ENCODE peak calls at places on chromosomes 7 and 10, in seven cellular contexts. One of them, this sample, is unnamed.
A peak's percentile ranks its signal among the peaks of the same experiment; 100 is the strongest.

GRCh38 chr7:125926621-125927020 is 997.0 kb upstream of the POT1 start:
- DNase-seq in suprapubic skin: no peak
- DNase-seq in SK-N-SH: no peak
- DNase-seq in sigmoid colon: no peak
- DNase-seq in breast epithelium: no peak
- DNase-seq in upper lobe of left lung: no peak
- DNase-seq in Panc1: no peak
- DNase-seq in this sample: no peak

GRCh38 chr10:44863344-44864041 is 47.6 kb upstream of the TMEM72 start:
- DNase-seq in suprapubic skin: no peak
- DNase-seq in SK-N-SH: no peak
- DNase-seq in sigmoid colon: no peak
- DNase-seq in breast epithelium: no peak
- DNase-seq in upper lobe of left lung: peak; percentile 48
- DNase-seq in Panc1: no peak
- DNase-seq in this sample: no peak

GRCh38 chr7:76372984-76373833 is 14.4 kb upstream of the YWHAG start:
- DNase-seq in suprapubic skin: no peak
- DNase-seq in SK-N-SH: no peak
- DNase-seq in sigmoid colon: no peak
- DNase-seq in breast epithelium: no peak
- DNase-seq in upper lobe of left lung: no peak
- DNase-seq in Panc1: no peak
- DNase-seq in this sample: peak; percentile 41

GRCh38 chr7:51253157-51253556 is 63.5 kb downstream of the COBL start:
- DNase-seq in suprapubic skin: no peak
- DNase-seq in SK-N-SH: no peak
- DNase-seq in sigmoid colon: no peak
- DNase-seq in breast epithelium: no peak
- DNase-seq in upper lobe of left lung: no peak
- DNase-seq in Panc1: no peak
- DNase-seq in this sample: no peak

GRCh38 chr10:84291389-84291788 is 37.0 kb upstream of the CCSER2 start:
- DNase-seq in suprapubic skin: no peak
- DNase-seq in SK-N-SH: no peak
- DNase-seq in sigmoid colon: no peak
- DNase-seq in breast epithelium: no peak
- DNase-seq in upper lobe of left lung: no peak
- DNase-seq in Panc1: no peak
- DNase-seq in this sample: no peak

GRCh38 chr7:158111906-158112570 is 475.6 kb downstream of the PTPRN2 start:
- DNase-seq in suprapubic skin: no peak
- DNase-seq in SK-N-SH: no peak
- DNase-seq in sigmoid colon: no peak
- DNase-seq in breast epithelium: no peak
- DNase-seq in upper lobe of left lung: peak; percentile 60
- DNase-seq in Panc1: no peak
- DNase-seq in this sample: no peak

GRCh38 chr10:7408494-7409044 is 2.3 kb downstream of the SFMBT2 start:
- DNase-seq in suprapubic skin: no peak
- DNase-seq in SK-N-SH: peak; percentile 90
- DNase-seq in sigmoid colon: peak; percentile 81
- DNase-seq in breast epithelium: no peak
- DNase-seq in upper lobe of left lung: peak; percentile 92
- DNase-seq in Panc1: no peak
- DNase-seq in this sample: peak; percentile 91

GRCh38 chr10:124223001-124223710 is 129.8 kb upstream of the CHST15 start:
- DNase-seq in suprapubic skin: no peak
- DNase-seq in SK-N-SH: no peak
- DNase-seq in sigmoid colon: no peak
- DNase-seq in breast epithelium: no peak
- DNase-seq in upper lobe of left lung: no peak
- DNase-seq in Panc1: no peak
- DNase-seq in this sample: no peak

GRCh38 chr7:130274983-130275649 is 8.5 kb downstream of the CPA2 start:
- DNase-seq in suprapubic skin: no peak
- DNase-seq in SK-N-SH: no peak
- DNase-seq in sigmoid colon: no peak
- DNase-seq in breast epithelium: no peak
- DNase-seq in upper lobe of left lung: no peak
- DNase-seq in Panc1: no peak
- DNase-seq in this sample: no peak

DNA sequence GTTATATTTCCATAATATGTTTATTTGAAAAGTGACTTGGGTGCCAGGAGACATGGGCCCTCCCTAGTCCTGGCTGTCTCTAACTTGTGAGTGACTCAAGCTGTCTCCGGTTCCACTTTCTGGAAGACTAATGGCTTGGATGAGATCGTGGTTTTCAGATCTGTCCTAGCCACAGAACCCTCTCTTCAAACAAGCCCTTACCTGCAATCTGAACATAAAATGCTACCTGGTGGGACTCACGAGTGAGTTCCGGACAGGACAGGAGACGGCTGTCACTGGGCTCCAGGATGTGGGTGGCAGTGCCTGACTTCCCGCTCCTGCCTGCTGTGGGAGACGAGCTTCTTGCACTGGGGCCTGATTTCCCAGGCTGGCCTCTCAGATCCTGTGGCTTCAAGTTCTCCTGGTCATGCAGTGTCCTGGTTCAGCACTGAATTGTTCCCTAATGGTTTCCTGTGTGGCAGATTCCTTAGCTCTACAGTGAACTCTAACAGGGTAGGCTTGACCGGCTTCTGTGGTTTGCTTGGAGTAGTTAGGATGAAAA is 26.0 kb upstream of the PFKFB3 start:
- DNase-seq in suprapubic skin: no peak
- DNase-seq in SK-N-SH: peak; percentile 6
- DNase-seq in sigmoid colon: no peak
- DNase-seq in breast epithelium: no peak
- DNase-seq in upper lobe of left lung: no peak
- DNase-seq in Panc1: no peak
- DNase-seq in this sample: no peak
- H3K4me1 ChIP-seq in suprapubic skin: peaks cover 47% of the 10 kb centered on the region
- H3K4me1 ChIP-seq in SK-N-SH: no peaks in the 10 kb centered on the region
- H3K4me1 ChIP-seq in sigmoid colon: no peaks in the 10 kb centered on the region
- H3K4me1 ChIP-seq in breast epithelium: no peaks in the 10 kb centered on the region
- H3K4me1 ChIP-seq in upper lobe of left lung: peaks cover 38% of the 10 kb centered on the region
- H3K4me1 ChIP-seq in Panc1: no peaks in the 10 kb centered on the region
- H3K4me1 ChIP-seq in this sample: peaks cover 15% of the 10 kb centered on the region

GRCh38 chr7:141700848-141701371 is 1.1 kb downstream of the DENND11 start:
- DNase-seq in suprapubic skin: no peak
- DNase-seq in SK-N-SH: peak; percentile 36
- DNase-seq in sigmoid colon: no peak
- DNase-seq in breast epithelium: no peak
- DNase-seq in upper lobe of left lung: no peak
- DNase-seq in Panc1: no peak
- DNase-seq in this sample: peak; percentile 81
- TF ChIP-seq POLR2AphosphoS5 in suprapubic skin: no peak
- TF ChIP-seq POLR2AphosphoS5 in SK-N-SH: no peak
- TF ChIP-seq POLR2AphosphoS5 in sigmoid colon: no peak
- TF ChIP-seq POLR2AphosphoS5 in breast epithelium: no peak
- TF ChIP-seq POLR2AphosphoS5 in upper lobe of left lung: no peak
- TF ChIP-seq POLR2AphosphoS5 in Panc1: no peak
- TF ChIP-seq POLR2AphosphoS5 in this sample: no peak

GRCh38 chr7:137908106-137908505 is 61.3 kb upstream of the DGKI start:
- DNase-seq in suprapubic skin: no peak
- DNase-seq in SK-N-SH: no peak
- DNase-seq in sigmoid colon: no peak
- DNase-seq in breast epithelium: no peak
- DNase-seq in upper lobe of left lung: peak; percentile 62
- DNase-seq in Panc1: no peak
- DNase-seq in this sample: no peak
- H3K4me1 ChIP-seq in suprapubic skin: peaks cover 8% of the 10 kb centered on the region
- H3K4me1 ChIP-seq in SK-N-SH: no peaks in the 10 kb centered on the region
- H3K4me1 ChIP-seq in sigmoid colon: no peaks in the 10 kb centered on the region
- H3K4me1 ChIP-seq in breast epithelium: no peaks in the 10 kb centered on the region
- H3K4me1 ChIP-seq in upper lobe of left lung: no peaks in the 10 kb centered on the region
- H3K4me1 ChIP-seq in Panc1: no peaks in the 10 kb centered on the region
- H3K4me1 ChIP-seq in this sample: peaks cover 8% of the 10 kb centered on the region

GRCh38 chr7:128846781-128847444 is 15.7 kb upstream of the ATP6V1F start:
- DNase-seq in suprapubic skin: no peak
- DNase-seq in SK-N-SH: no peak
- DNase-seq in sigmoid colon: no peak
- DNase-seq in breast epithelium: no peak
- DNase-seq in upper lobe of left lung: no peak
- DNase-seq in Panc1: no peak
- DNase-seq in this sample: no peak

GRCh38 chr7:128845475-128845874 is 15.3 kb downstream of the FLNC start:
- DNase-seq in suprapubic skin: no peak
- DNase-seq in SK-N-SH: no peak
- DNase-seq in sigmoid colon: no peak
- DNase-seq in breast epithelium: no peak
- DNase-seq in upper lobe of left lung: no peak
- DNase-seq in Panc1: no peak
- DNase-seq in this sample: no peak

GRCh38 chr7:128847721-128848211 is 14.9 kb upstream of the ATP6V1F start:
- DNase-seq in suprapubic skin: no peak
- DNase-seq in SK-N-SH: no peak
- DNase-seq in sigmoid colon: no peak
- DNase-seq in breast epithelium: no peak
- DNase-seq in upper lobe of left lung: peak; percentile 79
- DNase-seq in Panc1: no peak
- DNase-seq in this sample: no peak

GRCh38 chr7:128844777-128845311 is 14.6 kb downstream of the FLNC start:
- DNase-seq in suprapubic skin: no peak
- DNase-seq in SK-N-SH: no peak
- DNase-seq in sigmoid colon: no peak
- DNase-seq in breast epithelium: no peak
- DNase-seq in upper lobe of left lung: peak; percentile 72
- DNase-seq in Panc1: no peak
- DNase-seq in this sample: no peak

GRCh38 chr7:128845987-128846386 is 15.8 kb downstream of the FLNC start:
- DNase-seq in suprapubic skin: no peak
- DNase-seq in SK-N-SH: no peak
- DNase-seq in sigmoid colon: no peak
- DNase-seq in breast epithelium: no peak
- DNase-seq in upper lobe of left lung: peak; percentile 60
- DNase-seq in Panc1: no peak
- DNase-seq in this sample: no peak
- TF ChIP-seq POLR2AphosphoS5 in suprapubic skin: no peak
- TF ChIP-seq POLR2AphosphoS5 in SK-N-SH: no peak
- TF ChIP-seq POLR2AphosphoS5 in sigmoid colon: no peak
- TF ChIP-seq POLR2AphosphoS5 in breast epithelium: no peak
- TF ChIP-seq POLR2AphosphoS5 in upper lobe of left lung: no peak
- TF ChIP-seq POLR2AphosphoS5 in Panc1: no peak
- TF ChIP-seq POLR2AphosphoS5 in this sample: no peak

DNA sequence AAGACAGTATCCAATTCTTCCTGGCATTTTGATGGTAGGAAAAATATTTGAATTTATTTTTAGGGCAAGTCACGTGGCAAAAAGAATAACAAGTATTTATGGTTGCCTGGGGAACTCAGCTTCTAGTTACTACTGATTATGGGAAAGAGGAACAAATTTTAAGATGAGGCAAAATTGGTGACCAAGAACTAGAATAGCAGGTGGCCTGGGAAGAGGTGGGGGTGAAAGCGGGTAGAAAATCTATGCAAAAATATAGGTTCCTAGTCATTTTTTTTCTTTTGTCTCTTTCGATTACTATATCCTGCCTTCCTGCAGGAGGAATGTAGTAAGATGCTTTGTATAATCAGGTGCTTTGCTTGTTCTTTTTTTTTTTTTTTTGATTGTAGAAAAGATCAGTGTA is 27.8 kb downstream of the ENTPD1 start:
- DNase-seq in suprapubic skin: no peak
- DNase-seq in SK-N-SH: no peak
- DNase-seq in sigmoid colon: no peak
- DNase-seq in breast epithelium: no peak
- DNase-seq in upper lobe of left lung: no peak
- DNase-seq in Panc1: no peak
- DNase-seq in this sample: no peak
- H3K4me1 ChIP-seq in suprapubic skin: no peaks in the 10 kb centered on the region
- H3K4me1 ChIP-seq in SK-N-SH: no peaks in the 10 kb centered on the region
- H3K4me1 ChIP-seq in sigmoid colon: no peaks in the 10 kb centered on the region
- H3K4me1 ChIP-seq in breast epithelium: no peaks in the 10 kb centered on the region
- H3K4me1 ChIP-seq in upper lobe of left lung: peaks cover 7% of the 10 kb centered on the region
- H3K4me1 ChIP-seq in Panc1: no peaks in the 10 kb centered on the region
- H3K4me1 ChIP-seq in this sample: peaks cover 43% of the 10 kb centered on the region

GRCh38 chr7:20558963-20559716 is 56.3 kb upstream of the ABCB5 start:
- DNase-seq in suprapubic skin: no peak
- DNase-seq in SK-N-SH: peak; percentile 44
- DNase-seq in sigmoid colon: no peak
- DNase-seq in breast epithelium: no peak
- DNase-seq in upper lobe of left lung: peak; percentile 64
- DNase-seq in Panc1: no peak
- DNase-seq in this sample: peak; percentile 66
- TF ChIP-seq POLR2AphosphoS5 in suprapubic skin: no peak
- TF ChIP-seq POLR2AphosphoS5 in SK-N-SH: no peak
- TF ChIP-seq POLR2AphosphoS5 in sigmoid colon: no peak
- TF ChIP-seq POLR2AphosphoS5 in breast epithelium: no peak
- TF ChIP-seq POLR2AphosphoS5 in upper lobe of left lung: no peak
- TF ChIP-seq POLR2AphosphoS5 in Panc1: no peak
- TF ChIP-seq POLR2AphosphoS5 in this sample: no peak

GRCh38 chr7:49706106-49706505 is 67.3 kb upstream of the VWC2 start:
- DNase-seq in suprapubic skin: no peak
- DNase-seq in SK-N-SH: no peak
- DNase-seq in sigmoid colon: no peak
- DNase-seq in breast epithelium: no peak
- DNase-seq in upper lobe of left lung: no peak
- DNase-seq in Panc1: no peak
- DNase-seq in this sample: no peak
- H3K4me1 ChIP-seq in suprapubic skin: no peaks in the 10 kb centered on the region
- H3K4me1 ChIP-seq in SK-N-SH: no peaks in the 10 kb centered on the region
- H3K4me1 ChIP-seq in sigmoid colon: no peaks in the 10 kb centered on the region
- H3K4me1 ChIP-seq in breast epithelium: no peaks in the 10 kb centered on the region
- H3K4me1 ChIP-seq in upper lobe of left lung: no peaks in the 10 kb centered on the region
- H3K4me1 ChIP-seq in Panc1: no peaks in the 10 kb centered on the region
- H3K4me1 ChIP-seq in this sample: no peaks in the 10 kb centered on the region

GRCh38 chr10:113630929-113631533 is 32.8 kb downstream of the NRAP start:
- DNase-seq in suprapubic skin: no peak
- DNase-seq in SK-N-SH: no peak
- DNase-seq in sigmoid colon: no peak
- DNase-seq in breast epithelium: no peak
- DNase-seq in upper lobe of left lung: no peak
- DNase-seq in Panc1: no peak
- DNase-seq in this sample: no peak
- TF ChIP-seq POLR2AphosphoS5 in suprapubic skin: no peak
- TF ChIP-seq POLR2AphosphoS5 in SK-N-SH: no peak
- TF ChIP-seq POLR2AphosphoS5 in sigmoid colon: no peak
- TF ChIP-seq POLR2AphosphoS5 in breast epithelium: no peak
- TF ChIP-seq POLR2AphosphoS5 in upper lobe of left lung: no peak
- TF ChIP-seq POLR2AphosphoS5 in Panc1: no peak
- TF ChIP-seq POLR2AphosphoS5 in this sample: no peak